ENCODE peak calls at places on chromosomes 4 and X, in four cellular contexts. One of them, this sample, is unnamed.

GRCh38 chr4:4329496-4329895 is 39.4 kb downstream of the ZBTB49 start:
- DNase-seq in effector memory CD4-positive, alpha-beta T cell: no peak
- DNase-seq in RWPE2: peak; percentile 17
- DNase-seq in left lung: no peak
- DNase-seq in this sample: no peak

GRCh38 chr4:180134116-180134866 is 2108.9 kb upstream of the TENM3 start:
- DNase-seq in effector memory CD4-positive, alpha-beta T cell: no peak
- DNase-seq in RWPE2: no peak
- DNase-seq in left lung: no peak
- DNase-seq in this sample: no peak

GRCh38 chr4:181661090-181661489 is 582.1 kb upstream of the TENM3 start:
- DNase-seq in effector memory CD4-positive, alpha-beta T cell: no peak
- DNase-seq in RWPE2: no peak
- DNase-seq in left lung: no peak
- DNase-seq in this sample: no peak

GRCh38 chrX:3346436-3347329 is at the start of gene MXRA5:
- DNase-seq in effector memory CD4-positive, alpha-beta T cell: no peak
- DNase-seq in RWPE2: no peak
- DNase-seq in left lung: no peak
- DNase-seq in this sample: peak; percentile 69

GRCh38 chrX:150032742-150033141 is 94.5 kb upstream of the EOLA2 start:
- DNase-seq in effector memory CD4-positive, alpha-beta T cell: no peak
- DNase-seq in RWPE2: no peak
- DNase-seq in left lung: no peak
- DNase-seq in this sample: no peak

GRCh38 chr4:188412499-188412898 is 273.3 kb downstream of the TRIML1 start:
- DNase-seq in effector memory CD4-positive, alpha-beta T cell: no peak
- DNase-seq in RWPE2: no peak
- DNase-seq in left lung: no peak
- DNase-seq in this sample: no peak

GRCh38 chr4:105895324-105895608 is at the start of gene NPNT:
- DNase-seq in effector memory CD4-positive, alpha-beta T cell: no peak
- DNase-seq in RWPE2: no peak
- DNase-seq in left lung: no peak
- DNase-seq in this sample: peak; percentile 24

GRCh38 chr4:104294811-104295210 is 199.9 kb downstream of the CXXC4 start:
- DNase-seq in effector memory CD4-positive, alpha-beta T cell: no peak
- DNase-seq in RWPE2: no peak
- DNase-seq in left lung: no peak
- DNase-seq in this sample: no peak

GRCh38 chrX:40169193-40170086 is 71.7 kb upstream of the BCOR start:
- DNase-seq in effector memory CD4-positive, alpha-beta T cell: peak; percentile 69
- DNase-seq in RWPE2: no peak
- DNase-seq in left lung: no peak
- DNase-seq in this sample: peak; percentile 39

GRCh38 chr4:173252024-173252935 is 81.9 kb downstream of the HMGB2 start:
- DNase-seq in effector memory CD4-positive, alpha-beta T cell: no peak
- DNase-seq in RWPE2: peak; percentile 93
- DNase-seq in left lung: peak; percentile 44
- DNase-seq in this sample: peak; percentile 59

DNA sequence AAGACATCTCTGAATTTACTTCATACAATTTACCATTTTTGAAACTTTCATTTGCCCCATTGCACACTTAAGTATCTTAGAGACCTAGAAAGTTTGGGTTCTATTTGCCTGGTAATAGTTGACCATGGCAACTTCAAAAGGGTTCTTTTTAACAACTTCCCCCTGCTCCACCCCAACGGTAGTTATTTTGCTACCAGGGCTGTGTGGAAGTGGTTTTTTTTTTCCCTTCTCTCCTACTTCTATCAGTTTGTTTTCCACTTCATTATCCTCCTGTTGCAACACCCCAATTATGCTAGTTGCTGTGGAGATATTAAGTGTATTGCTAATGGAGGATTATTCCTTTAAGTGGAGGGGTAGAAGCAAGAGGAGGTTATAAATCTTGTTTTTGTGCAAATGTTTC is 14.4 kb downstream of the SGMS2 start:
- DNase-seq in effector memory CD4-positive, alpha-beta T cell: no peak
- DNase-seq in RWPE2: no peak
- DNase-seq in left lung: no peak
- DNase-seq in this sample: no peak
- H3K27ac ChIP-seq in effector memory CD4-positive, alpha-beta T cell: no peak overlapping the region
- H3K27ac ChIP-seq in RWPE2: no peak overlapping the region
- H3K27ac ChIP-seq in left lung: peak overlapping the region; percentile 91
- H3K27ac ChIP-seq in this sample: no peak overlapping the region

GRCh38 chr4:2930135-2930805 is 32.9 kb downstream of the NOP14 start:
- DNase-seq in effector memory CD4-positive, alpha-beta T cell: no peak
- DNase-seq in RWPE2: no peak
- DNase-seq in left lung: peak; percentile 31
- DNase-seq in this sample: no peak
- H3K36me3 ChIP-seq in effector memory CD4-positive, alpha-beta T cell: peaks cover 56% of the 10 kb centered on the region
- H3K36me3 ChIP-seq in RWPE2: peaks cover 70% of the 10 kb centered on the region
- H3K36me3 ChIP-seq in left lung: peaks cover 71% of the 10 kb centered on the region
- H3K36me3 ChIP-seq in this sample: peaks cover 59% of the 10 kb centered on the region

GRCh38 chr4:151739118-151739517 is 21.7 kb downstream of the GATB start:
- DNase-seq in effector memory CD4-positive, alpha-beta T cell: no peak
- DNase-seq in RWPE2: no peak
- DNase-seq in left lung: no peak
- DNase-seq in this sample: no peak
- H3K27ac ChIP-seq in effector memory CD4-positive, alpha-beta T cell: no peak overlapping the region
- H3K27ac ChIP-seq in RWPE2: no peak overlapping the region
- H3K27ac ChIP-seq in left lung: no peak overlapping the region
- H3K27ac ChIP-seq in this sample: no peak overlapping the region

GRCh38 chr4:56908206-56909082 is 744 bp downstream of the REST start:
- DNase-seq in effector memory CD4-positive, alpha-beta T cell: peak; percentile 53
- DNase-seq in RWPE2: peak; percentile 67
- DNase-seq in left lung: peak; percentile 77
- DNase-seq in this sample: peak; percentile 68

GRCh38 chr4:56909083-56909981 is 1.6 kb downstream of the REST start:
- DNase-seq in effector memory CD4-positive, alpha-beta T cell: no peak
- DNase-seq in RWPE2: peak; percentile 62
- DNase-seq in left lung: peak; percentile 57
- DNase-seq in this sample: peak; percentile 54

GRCh38 chr4:56910172-56910967 is 2.7 kb downstream of the REST start:
- DNase-seq in effector memory CD4-positive, alpha-beta T cell: no peak
- DNase-seq in RWPE2: no peak
- DNase-seq in left lung: no peak
- DNase-seq in this sample: no peak

DNA sequence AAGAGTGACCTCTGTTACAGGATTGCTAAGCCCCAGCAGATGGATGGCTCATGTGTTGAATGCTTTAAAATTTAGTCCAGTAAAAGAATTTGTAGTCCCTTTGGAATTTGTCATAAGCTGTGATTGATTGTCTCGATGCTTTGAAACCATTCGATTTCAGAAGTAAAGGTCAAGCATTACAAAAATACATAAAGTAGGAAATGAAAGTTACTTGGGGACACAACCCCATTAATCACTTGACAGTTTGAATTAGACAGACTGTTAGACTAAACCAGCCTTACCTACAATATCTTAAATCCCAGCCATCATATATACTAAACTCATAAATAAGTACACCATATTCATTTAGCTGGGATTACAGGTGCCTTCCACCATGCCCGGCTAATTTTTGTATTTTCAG is 6.6 kb downstream of the REST start:
- DNase-seq in effector memory CD4-positive, alpha-beta T cell: no peak
- DNase-seq in RWPE2: no peak
- DNase-seq in left lung: no peak
- DNase-seq in this sample: no peak
- H3K36me3 ChIP-seq in effector memory CD4-positive, alpha-beta T cell: peaks cover 9% of the 10 kb centered on the region
- H3K36me3 ChIP-seq in RWPE2: peaks cover 42% of the 10 kb centered on the region
- H3K36me3 ChIP-seq in left lung: peaks cover 27% of the 10 kb centered on the region
- H3K36me3 ChIP-seq in this sample: peaks cover 43% of the 10 kb centered on the region

GRCh38 chr4:151228196-151229119 is 48.5 kb upstream of the PRSS48 start:
- DNase-seq in effector memory CD4-positive, alpha-beta T cell: no peak
- DNase-seq in RWPE2: no peak
- DNase-seq in left lung: no peak
- DNase-seq in this sample: no peak
- H3K27ac ChIP-seq in effector memory CD4-positive, alpha-beta T cell: no peak overlapping the region
- H3K27ac ChIP-seq in RWPE2: peak overlapping the region; percentile 86
- H3K27ac ChIP-seq in left lung: peak overlapping the region; percentile 75
- H3K27ac ChIP-seq in this sample: peak overlapping the region; percentile 37

DNA sequence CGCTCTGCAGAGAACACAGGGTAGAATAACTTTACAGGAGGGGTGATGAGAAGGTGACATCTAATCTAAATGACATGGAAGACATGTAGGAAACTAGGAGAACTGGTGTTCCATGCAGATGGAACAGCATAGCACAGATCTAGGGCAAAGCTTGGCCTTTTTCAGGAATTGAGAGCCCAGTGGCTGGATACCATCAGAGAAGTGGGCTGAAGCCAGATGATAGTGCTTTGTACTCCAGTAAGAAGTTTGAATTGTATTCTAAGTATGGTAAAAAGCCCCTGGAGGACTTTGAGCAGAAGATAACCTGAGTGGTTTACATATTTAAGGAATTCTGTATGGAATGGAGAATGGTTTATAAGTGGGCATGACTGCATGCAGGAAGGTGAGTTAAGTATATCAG is 32.8 kb downstream of the ENOPH1 start:
- DNase-seq in effector memory CD4-positive, alpha-beta T cell: no peak
- DNase-seq in RWPE2: no peak
- DNase-seq in left lung: no peak
- DNase-seq in this sample: no peak
- H3K36me3 ChIP-seq in effector memory CD4-positive, alpha-beta T cell: peaks cover 19% of the 10 kb centered on the region
- H3K36me3 ChIP-seq in RWPE2: peaks cover 38% of the 10 kb centered on the region
- H3K36me3 ChIP-seq in left lung: peaks cover 46% of the 10 kb centered on the region
- H3K36me3 ChIP-seq in this sample: peaks cover 35% of the 10 kb centered on the region